ENCODE peak calls at places on chromosomes 4 and X, in six cellular contexts. Z is psoas muscle; D is central memory CD4-positive, alpha-beta T cell; A is kidney epithelial cell; W is AG10803; B is GM03348. P is an unnamed sample.

GRCh38 chrX:39592776-39593175 is 505.0 kb downstream of the BCOR start:
- DNase-seq in Z (no peak), W (peak; percentile 24), B (peak; percentile 19), A (no peak), D (no peak), P (no peak)

GRCh38 chr4:123170843-123171242 is 225.8 kb upstream of the SPRY1 start:
- DNase-seq in B (no peak), D (no peak), A (no peak), W (no peak), Z (no peak), P (no peak)

GRCh38 chr4:21765810-21766407 is 182.7 kb downstream of the KCNIP4 start:
- DNase-seq in B (peak; percentile 51), A (no peak), D (no peak), Z (no peak), W (peak; percentile 29), P (no peak)

GRCh38 chr4:75653845-75654503 is 19.2 kb downstream of the G3BP2 start:
- DNase-seq in B (peak; percentile 30), D (no peak), W (peak; percentile 53), A (no peak), Z (no peak), P (no peak)

GRCh38 chr4:8143392-8144140 is 15.0 kb downstream of the ABLIM2 start:
- DNase-seq in W (no peak), A (no peak), Z (peak; percentile 86), B (no peak), D (no peak), P (no peak)

GRCh38 chrX:28120076-28120475 is 138.8 kb upstream of the DCAF8L1 start:
- DNase-seq in A (peak; percentile 31), Z (no peak), D (no peak), B (no peak), W (no peak), P (no peak)

GRCh38 chr4:156763511-156763910 is 208.1 kb downstream of the PDGFC start:
- DNase-seq in A (no peak), W (peak; percentile 60), D (no peak), B (no peak), Z (no peak), P (no peak)

GRCh38 chrX:38882894-38883620 is 81.8 kb downstream of the MID1IP1 start:
- DNase-seq in W (peak; percentile 83), D (no peak), Z (no peak), B (peak; percentile 70), A (peak; percentile 67), P (no peak)

GRCh38 chr4:8704632-8705031 is 112.1 kb downstream of the CPZ start:
- DNase-seq in D (no peak), A (no peak), Z (peak; percentile 38), B (no peak), W (no peak), P (no peak)

GRCh38 chr4:88189881-88190585 is 31.6 kb upstream of the ABCG2 start:
- DNase-seq in W (no peak), D (no peak), A (no peak), Z (no peak), B (no peak), P (no peak)

GRCh38 chr4:76993787-76994641 is 44.5 kb downstream of the SEPTIN11 start:
- DNase-seq in B (no peak), D (peak; percentile 81), W (peak; percentile 55), A (no peak), Z (peak; percentile 64), P (peak; percentile 23)

GRCh38 chr4:19844436-19844835 is 407.3 kb upstream of the SLIT2 start:
- DNase-seq in A (no peak), W (peak; percentile 8), B (no peak), Z (no peak), D (no peak), P (no peak)

GRCh38 chr4:151801547-151802516 is 41.0 kb upstream of the GATB start:
- DNase-seq in B (peak; percentile 23), D (peak; percentile 43), Z (peak; percentile 38), A (no peak), W (peak; percentile 44), P (peak; percentile 1)

GRCh38 chrX:155053656-155054055 is 17.3 kb downstream of the CMC4 start:
- DNase-seq in W (no peak), B (no peak), D (no peak), Z (no peak), A (no peak), P (no peak)

GRCh38 chr4:142815834-142816233 is 30.3 kb downstream of the INPP4B start:
- DNase-seq in W (peak; percentile 86), D (no peak), A (peak; percentile 69), B (peak; percentile 32), Z (no peak), P (no peak)

GRCh38 chr4:37383579-37384229 is 139.2 kb downstream of the NWD2 start:
- DNase-seq in A (no peak), B (peak; percentile 40), W (peak; percentile 8), Z (no peak), D (no peak), P (no peak)

GRCh38 chr4:71694946-71695345 is 88.9 kb downstream of the GC start:
- DNase-seq in W (peak; percentile 61), A (no peak), D (no peak), Z (no peak), B (peak; percentile 5), P (no peak)

GRCh38 chrX:70360366-70360765 is 62.7 kb upstream of the GDPD2 start:
- DNase-seq in D (no peak), W (no peak), A (no peak), B (no peak), Z (no peak), P (no peak)

GRCh38 chrX:131830400-131831184 is 192.5 kb upstream of the STK26 start:
- DNase-seq in D (peak; percentile 65), Z (peak; percentile 73), B (peak; percentile 19), A (peak; percentile 18), W (peak; percentile 63), P (peak; percentile 92)

GRCh38 chrX:101658661-101659477 is 781 bp downstream of the ARMCX2 start:
- DNase-seq in Z (peak; percentile 78), B (peak; percentile 88), W (peak; percentile 52), D (peak; percentile 41), A (no peak), P (peak; percentile 66)

GRCh38 chr4:14452001-14452400 is 550.3 kb upstream of the CPEB2 start:
- DNase-seq in Z (no peak), A (no peak), B (no peak), D (no peak), W (no peak), P (no peak)

GRCh38 chr4:53459548-53459947 is 82.1 kb downstream of the FIP1L1 start:
- DNase-seq in B (peak; percentile 28), Z (no peak), A (peak; percentile 5), W (peak; percentile 32), D (no peak), P (no peak)

GRCh38 chr4:88965053-88965452 is 91.9 kb downstream of the FAM13A start:
- DNase-seq in Z (no peak), A (no peak), W (no peak), D (no peak), B (no peak), P (no peak)

GRCh38 chrX:1592128-1592862 is 891 bp downstream of the AKAP17A start:
- DNase-seq in D (no peak), W (no peak), Z (no peak), A (no peak), B (peak; percentile 63), P (no peak)

GRCh38 chrX:22165732-22166457 is 106.8 kb upstream of the CBLL2 start:
- DNase-seq in A (no peak), B (peak; percentile 5), D (no peak), W (peak; percentile 15), Z (no peak), P (no peak)

GRCh38 chr4:40840255-40840984 is 90.7 kb downstream of the NSUN7 start:
- DNase-seq in D (no peak), Z (no peak), A (no peak), B (no peak), W (no peak), P (no peak)

GRCh38 chrX:128396601-128397000 is 344.4 kb upstream of the ACTRT1 start:
- DNase-seq in A (peak; percentile 26), B (no peak), Z (no peak), W (no peak), D (no peak), P (no peak)

GRCh38 chrX:148670277-148670676 is 169.9 kb downstream of the AFF2 start:
- DNase-seq in W (no peak), A (no peak), D (no peak), B (no peak), Z (no peak), P (no peak)

GRCh38 chr4:119550857-119551532 is 77.6 kb downstream of the PDE5A start:
- DNase-seq in B (peak; percentile 7), W (peak; percentile 14), Z (no peak), A (no peak), D (no peak), P (no peak)

GRCh38 chr4:80492761-80493160 is 157.2 kb downstream of the CFAP299 start:
- DNase-seq in B (no peak), A (no peak), W (no peak), Z (no peak), D (peak; percentile 79), P (no peak)